ENCODE peak calls at places on chromosomes 2 and 18, in eight cellular contexts. G, V, T, M, J, A, P and F are unnamed samples.

GRCh38 chr2:202104286-202104870 is 31.3 kb downstream of the KIAA2012 start:
- DNase-seq in T (no peak), A (no peak), J (peak; percentile 78), V (peak; percentile 80), M (no peak), P (peak; percentile 37), G (no peak), F (no peak)

GRCh38 chr2:121491566-121491965 is 39.1 kb upstream of the RNU4ATAC start:
- DNase-seq in T (no peak), P (no peak), A (no peak), J (no peak), V (no peak), G (no peak), M (no peak), F (no peak)

GRCh38 chr2:140586379-140586778 is 1544.4 kb downstream of the LRP1B start:
- DNase-seq in T (no peak), J (peak; percentile 28), M (no peak), G (no peak), V (peak; percentile 46), P (no peak), A (no peak), F (no peak)

GRCh38 chr2:164599954-164600589 is 21.2 kb downstream of the GRB14 start:
- DNase-seq in P (peak; percentile 29), J (peak; percentile 82), T (no peak), G (peak; percentile 19), A (no peak), V (peak; percentile 30), M (peak; percentile 22), F (peak; percentile 38)

GRCh38 chr2:28366496-28367282 is 26.0 kb upstream of the FOSL2 start:
- DNase-seq in G (no peak), M (no peak), J (peak; percentile 72), V (no peak), T (peak; percentile 45), A (peak; percentile 47), P (peak; percentile 82), F (no peak)

GRCh38 chr18:58046087-58046793 is 2.2 kb downstream of the NEDD4L start:
- DNase-seq in T (no peak), J (no peak), G (no peak), A (no peak), P (no peak), M (no peak), V (no peak), F (no peak)

GRCh38 chr2:210481601-210482124 is 5.1 kb upstream of the LANCL1 start:
- DNase-seq in T (no peak), A (no peak), G (no peak), V (no peak), P (no peak), M (no peak), J (no peak), F (no peak)

GRCh38 chr2:126786765-126787164 is 111.9 kb upstream of the TEX51 start:
- DNase-seq in T (no peak), J (no peak), P (no peak), V (no peak), A (no peak), G (no peak), M (no peak), F (no peak)

GRCh38 chr2:99691931-99692330 is 202.1 kb upstream of the REV1 start:
- DNase-seq in J (no peak), G (no peak), V (no peak), M (no peak), P (no peak), T (no peak), A (no peak), F (no peak)

GRCh38 chr2:132668189-132668833 is 1.7 kb downstream of the LYPD1 start:
- DNase-seq in V (peak; percentile 83), G (no peak), M (no peak), A (no peak), P (no peak), T (no peak), J (no peak), F (no peak)

GRCh38 chr2:69416147-69416546 is 21.1 kb downstream of the NFU1 start:
- DNase-seq in G (no peak), J (no peak), P (no peak), A (no peak), M (no peak), T (no peak), V (no peak), F (no peak)